ENCODE peak calls at places on chromosomes 1 and 21, in seven cellular contexts. O is HepG2, H is SK-N-SH, Z is H1, J is HCT116, E is K562, B is GM12878. R is an unnamed sample.

GRCh38 chr1:22024485-22025367 is 23.3 kb downstream of the CELA3A start:
- DNase-seq in O (peak; percentile 72), H (peak; percentile 64), Z (no peak), J (peak; percentile 54), E (peak; percentile 62), B (no peak), R (no peak)

GRCh38 chr21:32770514-32771133 is 931 bp downstream of the PAXBP1 start:
- DNase-seq in O (peak; percentile 10), H (no peak), Z (no peak), J (no peak), E (no peak), B (no peak), R (no peak)

GRCh38 chr1:211258756-211259595 is at the start of gene RCOR3:
- DNase-seq in O (peak; percentile 82), H (peak; percentile 92), Z (peak; percentile 95), J (peak; percentile 72), E (peak; percentile 93), B (peak; percentile 51), R (peak; percentile 97)

GRCh38 chr1:87404306-87404705 is 75.6 kb downstream of the LMO4 start:
- DNase-seq in O (no peak), H (no peak), Z (no peak), J (no peak), E (no peak), B (no peak), R (no peak)

GRCh38 chr1:197924516-197925123 is 7.4 kb downstream of the LHX9 start:
- DNase-seq in O (peak; percentile 53), H (peak; percentile 74), Z (no peak), J (peak; percentile 51), E (peak; percentile 65), B (no peak), R (peak; percentile 78)

GRCh38 chr1:204331275-204331674 is 28.5 kb downstream of the PLEKHA6 start:
- DNase-seq in O (no peak), H (no peak), Z (no peak), J (no peak), E (no peak), B (no peak), R (no peak)

GRCh38 chr1:228309548-228310067 is 97.0 kb downstream of the TRIM11 start:
- DNase-seq in O (no peak), H (no peak), Z (no peak), J (no peak), E (no peak), B (no peak), R (no peak)

GRCh38 chr1:12047120-12047876 is 15.8 kb upstream of the TNFRSF8 start:
- DNase-seq in O (no peak), H (no peak), Z (no peak), J (no peak), E (no peak), B (peak; percentile 94), R (no peak)

GRCh38 chr21:16040601-16041000 is 310.8 kb downstream of the USP25 start:
- DNase-seq in O (peak; percentile 2), H (no peak), Z (no peak), J (no peak), E (no peak), B (no peak), R (no peak)

GRCh38 chr1:14915356-14916054 is 238.0 kb upstream of the TMEM51 start:
- DNase-seq in O (peak; percentile 39), H (peak; percentile 84), Z (peak; percentile 89), J (peak; percentile 28), E (peak; percentile 89), B (no peak), R (peak; percentile 54)

GRCh38 chr21:44418108-44418875 is 37.0 kb upstream of the LRRC3 start:
- DNase-seq in O (no peak), H (no peak), Z (no peak), J (no peak), E (no peak), B (no peak), R (no peak)

GRCh38 chr1:25198731-25199231 is 33.5 kb downstream of the SYF2 start:
- DNase-seq in O (peak; percentile 54), H (no peak), Z (no peak), J (no peak), E (no peak), B (no peak), R (peak; percentile 68)

GRCh38 chr1:164637461-164638375 is 78.7 kb downstream of the PBX1 start:
- DNase-seq in O (no peak), H (peak; percentile 81), Z (no peak), J (peak; percentile 56), E (no peak), B (no peak), R (no peak)

GRCh38 chr1:77585610-77586314 is 96.7 kb downstream of the ZZZ3 start:
- DNase-seq in O (peak; percentile 7), H (no peak), Z (no peak), J (no peak), E (no peak), B (no peak), R (no peak)

GRCh38 chr1:167542109-167543032 is 11.2 kb downstream of the CREG1 start:
- DNase-seq in O (peak; percentile 27), H (no peak), Z (no peak), J (no peak), E (peak; percentile 13), B (no peak), R (no peak)

GRCh38 chr1:210700511-210700910 is 371.8 kb downstream of the HHAT start:
- DNase-seq in O (no peak), H (no peak), Z (no peak), J (no peak), E (no peak), B (no peak), R (no peak)

GRCh38 chr1:109837852-109838570 is 72.6 kb upstream of the CSF1 start:
- DNase-seq in O (no peak), H (no peak), Z (no peak), J (no peak), E (no peak), B (no peak), R (no peak)
- TF ChIP-seq JUND in O (no peak), H (no peak), Z (no peak), J (no peak), E (no peak), B (no peak), R (no peak)

GRCh38 chr1:223315660-223316059 is 48.3 kb downstream of the SUSD4 start:
- DNase-seq in O (no peak), H (no peak), Z (no peak), J (no peak), E (no peak), B (no peak), R (no peak)

GRCh38 chr1:223313415-223313754 is 50.6 kb downstream of the SUSD4 start:
- DNase-seq in O (no peak), H (no peak), Z (no peak), J (no peak), E (no peak), B (no peak), R (no peak)

GRCh38 chr1:223316082-223316481 is 47.9 kb downstream of the SUSD4 start:
- DNase-seq in O (no peak), H (no peak), Z (no peak), J (no peak), E (no peak), B (no peak), R (no peak)

GRCh38 chr1:223312273-223312672 is 51.7 kb downstream of the SUSD4 start:
- DNase-seq in O (no peak), H (no peak), Z (no peak), J (no peak), E (no peak), B (no peak), R (no peak)

GRCh38 chr1:223312705-223313414 is 51.1 kb downstream of the SUSD4 start:
- DNase-seq in O (no peak), H (no peak), Z (no peak), J (no peak), E (no peak), B (no peak), R (no peak)
- TF ChIP-seq JUND in O (no peak), H (no peak), Z (no peak), J (no peak), E (no peak), B (no peak), R (no peak)

GRCh38 chr1:43054961-43055360 is 96.3 kb upstream of the SLC2A1 start:
- DNase-seq in O (no peak), H (no peak), Z (no peak), J (no peak), E (no peak), B (no peak), R (no peak)
- TF ChIP-seq JUND in O (no peak), H (no peak), Z (no peak), J (no peak), E (no peak), B (no peak), R (no peak)

GRCh38 chr1:245060684-245061374 is 94.0 kb upstream of the KIF26B start:
- DNase-seq in O (peak; percentile 95), H (peak; percentile 21), Z (no peak), J (no peak), E (no peak), B (no peak), R (no peak)
- TF ChIP-seq JUND in O (no peak), H (no peak), Z (no peak), J (no peak), E (no peak), B (no peak), R (no peak)

GRCh38 chr1:7973086-7973485 is 11.6 kb downstream of the PARK7 start:
- DNase-seq in O (no peak), H (no peak), Z (no peak), J (no peak), E (no peak), B (no peak), R (no peak)

GRCh38 chr1:7972285-7972684 is 10.8 kb downstream of the PARK7 start:
- DNase-seq in O (no peak), H (no peak), Z (no peak), J (no peak), E (no peak), B (no peak), R (no peak)

GRCh38 chr1:7970250-7970649 is 8.7 kb downstream of the PARK7 start:
- DNase-seq in O (no peak), H (no peak), Z (no peak), J (no peak), E (no peak), B (no peak), R (no peak)

GRCh38 chr1:7971024-7971423 is 9.5 kb downstream of the PARK7 start:
- DNase-seq in O (no peak), H (no peak), Z (no peak), J (no peak), E (no peak), B (no peak), R (no peak)

GRCh38 chr1:7975212-7975865 is 13.8 kb downstream of the PARK7 start:
- DNase-seq in O (peak; percentile 76), H (peak; percentile 86), Z (peak; percentile 90), J (peak; percentile 68), E (peak; percentile 83), B (no peak), R (peak; percentile 88)
- TF ChIP-seq JUND in O (no peak), H (no peak), Z (peak; percentile 52), J (no peak), E (no peak), B (no peak), R (no peak)

GRCh38 chr21:41798326-41798725 is 31.5 kb upstream of the RIPK4 start:
- DNase-seq in O (no peak), H (no peak), Z (no peak), J (no peak), E (no peak), B (no peak), R (no peak)
- TF ChIP-seq JUND in O (no peak), H (no peak), Z (no peak), J (no peak), E (no peak), B (no peak), R (no peak)

R was measured in T47D.